ENCODE peak calls at places on chromosome 6, in nine cellular contexts. One of them, this sample, is unnamed.

GRCh38 chr6:151284431-151285060 is 44.8 kb downstream of the AKAP12 start:
- DNase-seq in tibial nerve: no peak
- DNase-seq in ovary: no peak
- DNase-seq in sigmoid colon: peak
- DNase-seq in K562: no peak
- DNase-seq in GM12878: no peak
- DNase-seq in A549: no peak
- DNase-seq in upper lobe of left lung: no peak
- DNase-seq in transverse colon: no peak
- DNase-seq in this sample: no peak

GRCh38 chr6:132218063-132218696 is 183.1 kb downstream of the MOXD1 start:
- DNase-seq in transverse colon: no peak
- DNase-seq in sigmoid colon: no peak
- DNase-seq in upper lobe of left lung: no peak
- DNase-seq in tibial nerve: no peak
- DNase-seq in A549: no peak
- DNase-seq in GM12878: no peak
- DNase-seq in K562: no peak
- DNase-seq in ovary: no peak
- DNase-seq in this sample: no peak

GRCh38 chr6:21381336-21381963 is 212.1 kb upstream of the SOX4 start:
- DNase-seq in A549: no peak
- DNase-seq in GM12878: no peak
- DNase-seq in sigmoid colon: no peak
- DNase-seq in upper lobe of left lung: no peak
- DNase-seq in ovary: no peak
- DNase-seq in tibial nerve: no peak
- DNase-seq in K562: no peak
- DNase-seq in transverse colon: no peak
- DNase-seq in this sample: no peak

GRCh38 chr6:139443226-139444112 is 69.0 kb upstream of the CITED2 start:
- DNase-seq in tibial nerve: no peak
- DNase-seq in K562: no peak
- DNase-seq in A549: no peak
- DNase-seq in transverse colon: no peak
- DNase-seq in upper lobe of left lung: no peak
- DNase-seq in sigmoid colon: no peak
- DNase-seq in GM12878: no peak
- DNase-seq in ovary: peak
- DNase-seq in this sample: no peak

GRCh38 chr6:133184798-133185380 is 56.3 kb upstream of the EYA4 start:
- DNase-seq in K562: no peak
- DNase-seq in GM12878: no peak
- DNase-seq in A549: peak
- DNase-seq in upper lobe of left lung: no peak
- DNase-seq in tibial nerve: no peak
- DNase-seq in transverse colon: no peak
- DNase-seq in sigmoid colon: no peak
- DNase-seq in ovary: no peak
- DNase-seq in this sample: no peak

GRCh38 chr6:39218868-39219567 is 10.3 kb downstream of the KCNK5 start:
- DNase-seq in transverse colon: no peak
- DNase-seq in upper lobe of left lung: no peak
- DNase-seq in ovary: no peak
- DNase-seq in GM12878: no peak
- DNase-seq in sigmoid colon: no peak
- DNase-seq in K562: no peak
- DNase-seq in tibial nerve: no peak
- DNase-seq in A549: no peak
- DNase-seq in this sample: no peak

GRCh38 chr6:7137335-7138106 is 29.8 kb downstream of the RREB1 start:
- DNase-seq in ovary: peak
- DNase-seq in A549: no peak
- DNase-seq in sigmoid colon: peak
- DNase-seq in upper lobe of left lung: no peak
- DNase-seq in K562: peak
- DNase-seq in tibial nerve: no peak
- DNase-seq in transverse colon: peak
- DNase-seq in GM12878: no peak
- DNase-seq in this sample: peak

GRCh38 chr6:20548264-20548663 is 14.0 kb downstream of the CDKAL1 start:
- DNase-seq in transverse colon: no peak
- DNase-seq in upper lobe of left lung: no peak
- DNase-seq in GM12878: no peak
- DNase-seq in K562: no peak
- DNase-seq in sigmoid colon: no peak
- DNase-seq in tibial nerve: no peak
- DNase-seq in A549: no peak
- DNase-seq in ovary: no peak
- DNase-seq in this sample: no peak

GRCh38 chr6:127206531-127207065 is 60.1 kb upstream of the RNF146 start:
- DNase-seq in upper lobe of left lung: no peak
- DNase-seq in GM12878: no peak
- DNase-seq in A549: no peak
- DNase-seq in tibial nerve: no peak
- DNase-seq in K562: no peak
- DNase-seq in sigmoid colon: no peak
- DNase-seq in transverse colon: no peak
- DNase-seq in ovary: no peak
- DNase-seq in this sample: no peak

GRCh38 chr6:34090935-34091334 is 55.0 kb downstream of the GRM4 start:
- DNase-seq in transverse colon: no peak
- DNase-seq in ovary: no peak
- DNase-seq in sigmoid colon: no peak
- DNase-seq in GM12878: no peak
- DNase-seq in tibial nerve: no peak
- DNase-seq in upper lobe of left lung: no peak
- DNase-seq in A549: no peak
- DNase-seq in K562: no peak
- DNase-seq in this sample: no peak

GRCh38 chr6:160000280-160000704 is 31.4 kb downstream of the IGF2R start:
- DNase-seq in A549: no peak
- DNase-seq in tibial nerve: no peak
- DNase-seq in upper lobe of left lung: no peak
- DNase-seq in K562: peak
- DNase-seq in ovary: no peak
- DNase-seq in GM12878: no peak
- DNase-seq in sigmoid colon: no peak
- DNase-seq in transverse colon: no peak
- DNase-seq in this sample: no peak

GRCh38 chr6:33744895-33745546 is 1.7 kb downstream of the IP6K3 start:
- DNase-seq in A549: no peak
- DNase-seq in GM12878: no peak
- DNase-seq in K562: no peak
- DNase-seq in ovary: no peak
- DNase-seq in tibial nerve: no peak
- DNase-seq in upper lobe of left lung: no peak
- DNase-seq in transverse colon: peak
- DNase-seq in sigmoid colon: peak
- DNase-seq in this sample: no peak

GRCh38 chr6:37481793-37482192 is 17.9 kb downstream of the CCDC167 start:
- DNase-seq in A549: no peak
- DNase-seq in ovary: no peak
- DNase-seq in sigmoid colon: no peak
- DNase-seq in K562: no peak
- DNase-seq in tibial nerve: no peak
- DNase-seq in GM12878: no peak
- DNase-seq in upper lobe of left lung: no peak
- DNase-seq in transverse colon: no peak
- DNase-seq in this sample: no peak

GRCh38 chr6:40307712-40308111 is 279.5 kb downstream of the LRFN2 start:
- DNase-seq in GM12878: no peak
- DNase-seq in ovary: no peak
- DNase-seq in sigmoid colon: no peak
- DNase-seq in A549: no peak
- DNase-seq in tibial nerve: no peak
- DNase-seq in K562: no peak
- DNase-seq in upper lobe of left lung: no peak
- DNase-seq in transverse colon: no peak
- DNase-seq in this sample: no peak

GRCh38 chr6:71886184-71887005 is at the start of gene RIMS1:
- DNase-seq in A549: peak
- DNase-seq in ovary: no peak
- DNase-seq in transverse colon: no peak
- DNase-seq in GM12878: no peak
- DNase-seq in K562: no peak
- DNase-seq in tibial nerve: no peak
- DNase-seq in sigmoid colon: peak
- DNase-seq in upper lobe of left lung: peak
- DNase-seq in this sample: no peak

GRCh38 chr6:98514073-98514720 is 320.2 kb upstream of the POU3F2 start:
- DNase-seq in K562: no peak
- DNase-seq in tibial nerve: no peak
- DNase-seq in GM12878: no peak
- DNase-seq in transverse colon: no peak
- DNase-seq in ovary: no peak
- DNase-seq in sigmoid colon: no peak
- DNase-seq in upper lobe of left lung: no peak
- DNase-seq in A549: no peak
- DNase-seq in this sample: no peak

GRCh38 chr6:100803264-100803663 is 77.9 kb downstream of the ASCC3 start:
- DNase-seq in transverse colon: no peak
- DNase-seq in upper lobe of left lung: no peak
- DNase-seq in tibial nerve: no peak
- DNase-seq in K562: no peak
- DNase-seq in GM12878: no peak
- DNase-seq in ovary: no peak
- DNase-seq in sigmoid colon: no peak
- DNase-seq in A549: no peak
- DNase-seq in this sample: no peak

GRCh38 chr6:19837511-19838441 is 606 bp downstream of the ID4 start:
- DNase-seq in GM12878: no peak
- DNase-seq in transverse colon: peak
- DNase-seq in K562: no peak
- DNase-seq in sigmoid colon: peak
- DNase-seq in upper lobe of left lung: peak
- DNase-seq in tibial nerve: no peak
- DNase-seq in ovary: peak
- DNase-seq in A549: peak
- DNase-seq in this sample: peak

GRCh38 chr6:152458648-152459047 is 178.5 kb downstream of the SYNE1 start:
- DNase-seq in transverse colon: no peak
- DNase-seq in sigmoid colon: no peak
- DNase-seq in upper lobe of left lung: no peak
- DNase-seq in tibial nerve: no peak
- DNase-seq in K562: no peak
- DNase-seq in GM12878: no peak
- DNase-seq in A549: no peak
- DNase-seq in ovary: no peak
- DNase-seq in this sample: no peak

GRCh38 chr6:18147160-18147559 is 7.7 kb downstream of the TPMT start:
- DNase-seq in upper lobe of left lung: no peak
- DNase-seq in GM12878: no peak
- DNase-seq in ovary: no peak
- DNase-seq in sigmoid colon: no peak
- DNase-seq in tibial nerve: no peak
- DNase-seq in transverse colon: no peak
- DNase-seq in A549: no peak
- DNase-seq in K562: no peak
- DNase-seq in this sample: no peak

GRCh38 chr6:157272866-157273755 is 50.2 kb downstream of the TMEM242 start:
- DNase-seq in tibial nerve: no peak
- DNase-seq in A549: peak
- DNase-seq in sigmoid colon: no peak
- DNase-seq in transverse colon: no peak
- DNase-seq in ovary: no peak
- DNase-seq in GM12878: no peak
- DNase-seq in upper lobe of left lung: no peak
- DNase-seq in K562: peak
- DNase-seq in this sample: no peak
- TF ChIP-seq EP300 in tibial nerve: no peak
- TF ChIP-seq EP300 in A549: no peak
- TF ChIP-seq EP300 in sigmoid colon: no peak
- TF ChIP-seq EP300 in transverse colon: no peak
- TF ChIP-seq EP300 in ovary: no peak
- TF ChIP-seq EP300 in GM12878: no peak
- TF ChIP-seq EP300 in upper lobe of left lung: no peak
- TF ChIP-seq EP300 in K562: no peak
- TF ChIP-seq EP300 in this sample: no peak

DNA sequence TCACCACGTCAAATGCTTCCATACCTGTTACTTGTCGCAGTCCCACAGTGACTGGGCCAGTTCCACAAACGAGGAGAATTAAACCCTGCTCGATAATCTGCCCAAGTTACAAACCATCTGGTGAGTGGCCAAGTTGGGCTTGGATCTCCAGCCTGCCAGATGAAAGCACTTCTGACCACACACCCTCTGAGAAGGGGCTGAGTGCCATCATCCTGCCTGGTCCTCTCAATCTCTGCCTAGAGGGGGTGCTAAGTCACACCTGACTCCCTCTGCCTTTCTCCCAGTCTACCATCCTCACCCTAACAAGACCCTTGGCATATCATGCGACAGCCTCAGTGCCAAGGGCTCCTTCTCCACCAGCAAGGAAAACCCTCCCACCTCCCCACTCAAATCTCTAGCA is 15.8 kb downstream of the RRP36 start:
- DNase-seq in tibial nerve: no peak
- DNase-seq in GM12878: no peak
- DNase-seq in K562: no peak
- DNase-seq in transverse colon: no peak
- DNase-seq in ovary: no peak
- DNase-seq in A549: no peak
- DNase-seq in upper lobe of left lung: no peak
- DNase-seq in sigmoid colon: no peak
- DNase-seq in this sample: no peak
- TF ChIP-seq POLR2A in tibial nerve: no peak
- TF ChIP-seq POLR2A in GM12878: no peak
- TF ChIP-seq POLR2A in K562: no peak
- TF ChIP-seq POLR2A in transverse colon: no peak
- TF ChIP-seq POLR2A in ovary: no peak
- TF ChIP-seq POLR2A in A549: no peak
- TF ChIP-seq POLR2A in upper lobe of left lung: no peak
- TF ChIP-seq POLR2A in sigmoid colon: no peak
- TF ChIP-seq POLR2A in this sample: no peak

DNA sequence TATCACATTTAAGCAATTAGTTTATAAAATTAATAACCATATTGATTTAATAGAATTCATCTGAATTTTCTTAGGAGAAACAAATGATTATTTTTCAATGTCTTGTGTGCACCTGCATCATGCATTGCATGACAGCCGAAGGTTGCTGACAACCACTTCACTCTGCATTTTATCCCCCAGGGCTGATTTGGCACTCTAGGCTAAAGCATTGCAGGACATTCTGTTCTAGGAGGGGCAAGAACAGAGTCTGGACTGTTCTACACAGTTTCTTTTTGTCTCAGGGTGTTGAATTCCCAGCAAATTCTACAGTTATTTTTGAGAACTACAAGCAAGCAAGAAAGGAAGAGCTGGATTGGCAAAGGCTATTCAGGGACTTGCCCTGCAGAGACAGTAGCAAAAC is 570.4 kb upstream of the EYS start:
- DNase-seq in ovary: no peak
- DNase-seq in GM12878: no peak
- DNase-seq in K562: no peak
- DNase-seq in upper lobe of left lung: no peak
- DNase-seq in tibial nerve: no peak
- DNase-seq in sigmoid colon: no peak
- DNase-seq in transverse colon: no peak
- DNase-seq in A549: no peak
- DNase-seq in this sample: no peak
- TF ChIP-seq EP300 in ovary: no peak
- TF ChIP-seq EP300 in GM12878: no peak
- TF ChIP-seq EP300 in K562: no peak
- TF ChIP-seq EP300 in upper lobe of left lung: no peak
- TF ChIP-seq EP300 in tibial nerve: no peak
- TF ChIP-seq EP300 in sigmoid colon: no peak
- TF ChIP-seq EP300 in transverse colon: no peak
- TF ChIP-seq EP300 in A549: no peak
- TF ChIP-seq EP300 in this sample: no peak

GRCh38 chr6:125194980-125195379 is 41.4 kb downstream of the TPD52L1 start:
- DNase-seq in K562: no peak
- DNase-seq in ovary: no peak
- DNase-seq in GM12878: no peak
- DNase-seq in A549: no peak
- DNase-seq in tibial nerve: no peak
- DNase-seq in sigmoid colon: no peak
- DNase-seq in transverse colon: no peak
- DNase-seq in upper lobe of left lung: no peak
- DNase-seq in this sample: no peak
- TF ChIP-seq POLR2A in K562: no peak
- TF ChIP-seq POLR2A in ovary: no peak
- TF ChIP-seq POLR2A in GM12878: no peak
- TF ChIP-seq POLR2A in A549: no peak
- TF ChIP-seq POLR2A in tibial nerve: no peak
- TF ChIP-seq POLR2A in sigmoid colon: no peak
- TF ChIP-seq POLR2A in transverse colon: no peak
- TF ChIP-seq POLR2A in upper lobe of left lung: no peak
- TF ChIP-seq POLR2A in this sample: no peak

This sample was measured in suprapubic skin.